ENCODE peak calls at places on chromosomes 2 and 18, in six cellular contexts. One of them, this sample, is unnamed.
A peak's percentile ranks its signal among the peaks of the same experiment; 100 is the strongest.

GRCh38 chr2:23009545-23010149 is 375.3 kb upstream of the KLHL29 start:
- DNase-seq in NCI-H1105: no peak
- DNase-seq in chondrocyte: no peak
- DNase-seq in NCI-H1092 treated with DMSO at 0.1 percent for 48 hours: no peak
- DNase-seq in NCI-H1436: no peak
- DNase-seq in stimulated activated CD4-positive, alpha-beta T cell treated with anti-CD3 and anti-CD28 coated beads, TNF-alpha, amount 100 ng/mL, for 4 hours: no peak
- DNase-seq in this sample: no peak

GRCh38 chr2:174970092-174970491 is 35.1 kb downstream of the CHN1 start:
- DNase-seq in NCI-H1105: no peak
- DNase-seq in chondrocyte: no peak
- DNase-seq in stimulated activated CD4-positive, alpha-beta T cell treated with anti-CD3 and anti-CD28 coated beads, TNF-alpha, amount 100 ng/mL, for 4 hours: no peak
- DNase-seq in NCI-H1436: no peak
- DNase-seq in NCI-H1092 treated with DMSO at 0.1 percent for 48 hours: no peak
- DNase-seq in this sample: no peak

GRCh38 chr18:59691046-59691395 is 6.2 kb downstream of the CCBE1 start:
- DNase-seq in NCI-H1436: no peak
- DNase-seq in stimulated activated CD4-positive, alpha-beta T cell treated with anti-CD3 and anti-CD28 coated beads, TNF-alpha, amount 100 ng/mL, for 4 hours: no peak
- DNase-seq in NCI-H1105: peak; percentile 27
- DNase-seq in NCI-H1092 treated with DMSO at 0.1 percent for 48 hours: peak; percentile 75
- DNase-seq in chondrocyte: no peak
- DNase-seq in this sample: no peak

GRCh38 chr2:120495586-120495985 is 149.7 kb downstream of the INHBB start:
- DNase-seq in NCI-H1105: no peak
- DNase-seq in NCI-H1092 treated with DMSO at 0.1 percent for 48 hours: no peak
- DNase-seq in stimulated activated CD4-positive, alpha-beta T cell treated with anti-CD3 and anti-CD28 coated beads, TNF-alpha, amount 100 ng/mL, for 4 hours: no peak
- DNase-seq in chondrocyte: peak; percentile 3
- DNase-seq in NCI-H1436: no peak
- DNase-seq in this sample: no peak

GRCh38 chr2:240604291-240604938 is 17.9 kb downstream of the CAPN10 start:
- DNase-seq in NCI-H1436: no peak
- DNase-seq in stimulated activated CD4-positive, alpha-beta T cell treated with anti-CD3 and anti-CD28 coated beads, TNF-alpha, amount 100 ng/mL, for 4 hours: no peak
- DNase-seq in chondrocyte: peak; percentile 75
- DNase-seq in NCI-H1105: no peak
- DNase-seq in NCI-H1092 treated with DMSO at 0.1 percent for 48 hours: no peak
- DNase-seq in this sample: peak; percentile 65

GRCh38 chr2:182038579-182038978 is 52.9 kb downstream of the PPP1R1C start:
- DNase-seq in NCI-H1092 treated with DMSO at 0.1 percent for 48 hours: no peak
- DNase-seq in NCI-H1105: no peak
- DNase-seq in chondrocyte: no peak
- DNase-seq in NCI-H1436: no peak
- DNase-seq in stimulated activated CD4-positive, alpha-beta T cell treated with anti-CD3 and anti-CD28 coated beads, TNF-alpha, amount 100 ng/mL, for 4 hours: no peak
- DNase-seq in this sample: no peak

GRCh38 chr2:29011650-29012060 is 30.6 kb downstream of the TOGARAM2 start:
- DNase-seq in NCI-H1092 treated with DMSO at 0.1 percent for 48 hours: peak; percentile 39
- DNase-seq in stimulated activated CD4-positive, alpha-beta T cell treated with anti-CD3 and anti-CD28 coated beads, TNF-alpha, amount 100 ng/mL, for 4 hours: no peak
- DNase-seq in NCI-H1436: no peak
- DNase-seq in NCI-H1105: peak; percentile 25
- DNase-seq in chondrocyte: no peak
- DNase-seq in this sample: no peak

GRCh38 chr2:46091004-46091403 is 206.2 kb upstream of the EPAS1 start:
- DNase-seq in NCI-H1436: no peak
- DNase-seq in stimulated activated CD4-positive, alpha-beta T cell treated with anti-CD3 and anti-CD28 coated beads, TNF-alpha, amount 100 ng/mL, for 4 hours: no peak
- DNase-seq in NCI-H1092 treated with DMSO at 0.1 percent for 48 hours: no peak
- DNase-seq in chondrocyte: no peak
- DNase-seq in NCI-H1105: no peak
- DNase-seq in this sample: no peak

GRCh38 chr2:237072067-237072931 is 13.4 kb upstream of the COPS8 start:
- DNase-seq in NCI-H1092 treated with DMSO at 0.1 percent for 48 hours: peak; percentile 6
- DNase-seq in chondrocyte: no peak
- DNase-seq in stimulated activated CD4-positive, alpha-beta T cell treated with anti-CD3 and anti-CD28 coated beads, TNF-alpha, amount 100 ng/mL, for 4 hours: peak; percentile 63
- DNase-seq in NCI-H1436: no peak
- DNase-seq in NCI-H1105: peak; percentile 2
- DNase-seq in this sample: peak; percentile 91

GRCh38 chr2:246489-247145 is 17.2 kb downstream of the SH3YL1 start:
- DNase-seq in chondrocyte: no peak
- DNase-seq in NCI-H1105: peak; percentile 25
- DNase-seq in stimulated activated CD4-positive, alpha-beta T cell treated with anti-CD3 and anti-CD28 coated beads, TNF-alpha, amount 100 ng/mL, for 4 hours: no peak
- DNase-seq in NCI-H1436: peak; percentile 40
- DNase-seq in NCI-H1092 treated with DMSO at 0.1 percent for 48 hours: peak; percentile 9
- DNase-seq in this sample: peak; percentile 23

GRCh38 chr2:74576830-74577229 is 22.3 kb downstream of the DOK1 start:
- DNase-seq in NCI-H1436: no peak
- DNase-seq in stimulated activated CD4-positive, alpha-beta T cell treated with anti-CD3 and anti-CD28 coated beads, TNF-alpha, amount 100 ng/mL, for 4 hours: no peak
- DNase-seq in NCI-H1105: no peak
- DNase-seq in NCI-H1092 treated with DMSO at 0.1 percent for 48 hours: no peak
- DNase-seq in chondrocyte: no peak
- DNase-seq in this sample: no peak

GRCh38 chr2:43165378-43166025 is 60.9 kb downstream of the ZFP36L2 start:
- DNase-seq in stimulated activated CD4-positive, alpha-beta T cell treated with anti-CD3 and anti-CD28 coated beads, TNF-alpha, amount 100 ng/mL, for 4 hours: no peak
- DNase-seq in NCI-H1092 treated with DMSO at 0.1 percent for 48 hours: no peak
- DNase-seq in NCI-H1436: no peak
- DNase-seq in chondrocyte: no peak
- DNase-seq in NCI-H1105: no peak
- DNase-seq in this sample: no peak

GRCh38 chr2:8661736-8662135 is 20.1 kb upstream of the ID2 start:
- DNase-seq in chondrocyte: no peak
- DNase-seq in stimulated activated CD4-positive, alpha-beta T cell treated with anti-CD3 and anti-CD28 coated beads, TNF-alpha, amount 100 ng/mL, for 4 hours: no peak
- DNase-seq in NCI-H1436: no peak
- DNase-seq in NCI-H1092 treated with DMSO at 0.1 percent for 48 hours: no peak
- DNase-seq in NCI-H1105: no peak
- DNase-seq in this sample: no peak

GRCh38 chr2:79114797-79115494 is 5.3 kb upstream of the REG1A start:
- DNase-seq in NCI-H1105: no peak
- DNase-seq in stimulated activated CD4-positive, alpha-beta T cell treated with anti-CD3 and anti-CD28 coated beads, TNF-alpha, amount 100 ng/mL, for 4 hours: no peak
- DNase-seq in NCI-H1436: no peak
- DNase-seq in chondrocyte: no peak
- DNase-seq in NCI-H1092 treated with DMSO at 0.1 percent for 48 hours: no peak
- DNase-seq in this sample: no peak

GRCh38 chr2:238653436-238654109 is 194.3 kb upstream of the TWIST2 start:
- DNase-seq in NCI-H1105: no peak
- DNase-seq in stimulated activated CD4-positive, alpha-beta T cell treated with anti-CD3 and anti-CD28 coated beads, TNF-alpha, amount 100 ng/mL, for 4 hours: no peak
- DNase-seq in NCI-H1092 treated with DMSO at 0.1 percent for 48 hours: no peak
- DNase-seq in NCI-H1436: no peak
- DNase-seq in chondrocyte: no peak
- DNase-seq in this sample: no peak

GRCh38 chr2:26448651-26449050 is 29.3 kb downstream of the OTOF start:
- DNase-seq in stimulated activated CD4-positive, alpha-beta T cell treated with anti-CD3 and anti-CD28 coated beads, TNF-alpha, amount 100 ng/mL, for 4 hours: no peak
- DNase-seq in NCI-H1092 treated with DMSO at 0.1 percent for 48 hours: no peak
- DNase-seq in NCI-H1436: no peak
- DNase-seq in chondrocyte: no peak
- DNase-seq in NCI-H1105: no peak
- DNase-seq in this sample: no peak

GRCh38 chr2:37623971-37624897 is 47.2 kb downstream of the CDC42EP3 start:
- DNase-seq in NCI-H1105: no peak
- DNase-seq in NCI-H1092 treated with DMSO at 0.1 percent for 48 hours: no peak
- DNase-seq in chondrocyte: no peak
- DNase-seq in stimulated activated CD4-positive, alpha-beta T cell treated with anti-CD3 and anti-CD28 coated beads, TNF-alpha, amount 100 ng/mL, for 4 hours: no peak
- DNase-seq in NCI-H1436: no peak
- DNase-seq in this sample: no peak

GRCh38 chr18:45702871-45703270 is 21.1 kb upstream of the SLC14A1 start:
- DNase-seq in NCI-H1436: no peak
- DNase-seq in chondrocyte: no peak
- DNase-seq in NCI-H1105: no peak
- DNase-seq in NCI-H1092 treated with DMSO at 0.1 percent for 48 hours: no peak
- DNase-seq in stimulated activated CD4-positive, alpha-beta T cell treated with anti-CD3 and anti-CD28 coated beads, TNF-alpha, amount 100 ng/mL, for 4 hours: no peak
- DNase-seq in this sample: no peak

GRCh38 chr18:74457043-74457742 is at the start of gene DIPK1C:
- DNase-seq in chondrocyte: no peak
- DNase-seq in NCI-H1105: no peak
- DNase-seq in NCI-H1092 treated with DMSO at 0.1 percent for 48 hours: no peak
- DNase-seq in NCI-H1436: no peak
- DNase-seq in stimulated activated CD4-positive, alpha-beta T cell treated with anti-CD3 and anti-CD28 coated beads, TNF-alpha, amount 100 ng/mL, for 4 hours: no peak
- DNase-seq in this sample: peak; percentile 70

GRCh38 chr2:25420820-25421237 is 79.1 kb upstream of the DNMT3A start:
- DNase-seq in chondrocyte: no peak
- DNase-seq in NCI-H1105: no peak
- DNase-seq in stimulated activated CD4-positive, alpha-beta T cell treated with anti-CD3 and anti-CD28 coated beads, TNF-alpha, amount 100 ng/mL, for 4 hours: no peak
- DNase-seq in NCI-H1436: no peak
- DNase-seq in NCI-H1092 treated with DMSO at 0.1 percent for 48 hours: no peak
- DNase-seq in this sample: no peak

GRCh38 chr2:121242976-121243375 is 42.0 kb downstream of the TFCP2L1 start:
- DNase-seq in chondrocyte: no peak
- DNase-seq in NCI-H1092 treated with DMSO at 0.1 percent for 48 hours: no peak
- DNase-seq in NCI-H1436: no peak
- DNase-seq in NCI-H1105: no peak
- DNase-seq in stimulated activated CD4-positive, alpha-beta T cell treated with anti-CD3 and anti-CD28 coated beads, TNF-alpha, amount 100 ng/mL, for 4 hours: no peak
- DNase-seq in this sample: no peak

GRCh38 chr2:148300534-148300933 is 279.6 kb downstream of the MBD5 start:
- DNase-seq in stimulated activated CD4-positive, alpha-beta T cell treated with anti-CD3 and anti-CD28 coated beads, TNF-alpha, amount 100 ng/mL, for 4 hours: no peak
- DNase-seq in NCI-H1436: no peak
- DNase-seq in chondrocyte: no peak
- DNase-seq in NCI-H1105: no peak
- DNase-seq in NCI-H1092 treated with DMSO at 0.1 percent for 48 hours: no peak
- DNase-seq in this sample: no peak

GRCh38 chr2:20917724-20918572 is 95.0 kb upstream of the LDAH start:
- DNase-seq in NCI-H1105: no peak
- DNase-seq in stimulated activated CD4-positive, alpha-beta T cell treated with anti-CD3 and anti-CD28 coated beads, TNF-alpha, amount 100 ng/mL, for 4 hours: no peak
- DNase-seq in NCI-H1092 treated with DMSO at 0.1 percent for 48 hours: no peak
- DNase-seq in chondrocyte: no peak
- DNase-seq in NCI-H1436: no peak
- DNase-seq in this sample: no peak

GRCh38 chr2:239666855-239667376 is 266.1 kb upstream of the HDAC4 start:
- DNase-seq in chondrocyte: no peak
- DNase-seq in NCI-H1092 treated with DMSO at 0.1 percent for 48 hours: no peak
- DNase-seq in NCI-H1105: peak; percentile 5
- DNase-seq in NCI-H1436: no peak
- DNase-seq in stimulated activated CD4-positive, alpha-beta T cell treated with anti-CD3 and anti-CD28 coated beads, TNF-alpha, amount 100 ng/mL, for 4 hours: no peak
- DNase-seq in this sample: no peak

GRCh38 chr2:143451622-143452021 is 322.4 kb downstream of the ARHGAP15 start:
- DNase-seq in stimulated activated CD4-positive, alpha-beta T cell treated with anti-CD3 and anti-CD28 coated beads, TNF-alpha, amount 100 ng/mL, for 4 hours: no peak
- DNase-seq in chondrocyte: no peak
- DNase-seq in NCI-H1105: no peak
- DNase-seq in NCI-H1092 treated with DMSO at 0.1 percent for 48 hours: no peak
- DNase-seq in NCI-H1436: no peak
- DNase-seq in this sample: peak; percentile 5

GRCh38 chr2:175309799-175310198 is 128.3 kb upstream of the ATP5MC3 start:
- DNase-seq in NCI-H1092 treated with DMSO at 0.1 percent for 48 hours: peak; percentile 63
- DNase-seq in NCI-H1436: peak; percentile 45
- DNase-seq in chondrocyte: no peak
- DNase-seq in stimulated activated CD4-positive, alpha-beta T cell treated with anti-CD3 and anti-CD28 coated beads, TNF-alpha, amount 100 ng/mL, for 4 hours: no peak
- DNase-seq in NCI-H1105: peak; percentile 22
- DNase-seq in this sample: peak; percentile 44

GRCh38 chr2:11829324-11829946 is 83.0 kb downstream of the LPIN1 start:
- DNase-seq in NCI-H1105: peak; percentile 77
- DNase-seq in chondrocyte: no peak
- DNase-seq in stimulated activated CD4-positive, alpha-beta T cell treated with anti-CD3 and anti-CD28 coated beads, TNF-alpha, amount 100 ng/mL, for 4 hours: peak; percentile 44
- DNase-seq in NCI-H1092 treated with DMSO at 0.1 percent for 48 hours: peak; percentile 53
- DNase-seq in NCI-H1436: peak; percentile 6
- DNase-seq in this sample: peak; percentile 77

GRCh38 chr2:236971919-236972381 is 113.7 kb upstream of the COPS8 start:
- DNase-seq in stimulated activated CD4-positive, alpha-beta T cell treated with anti-CD3 and anti-CD28 coated beads, TNF-alpha, amount 100 ng/mL, for 4 hours: no peak
- DNase-seq in NCI-H1092 treated with DMSO at 0.1 percent for 48 hours: no peak
- DNase-seq in NCI-H1105: no peak
- DNase-seq in chondrocyte: no peak
- DNase-seq in NCI-H1436: no peak
- DNase-seq in this sample: no peak

GRCh38 chr2:67514515-67514914 is 117.4 kb downstream of the ETAA1 start:
- DNase-seq in chondrocyte: no peak
- DNase-seq in NCI-H1105: no peak
- DNase-seq in NCI-H1436: no peak
- DNase-seq in NCI-H1092 treated with DMSO at 0.1 percent for 48 hours: no peak
- DNase-seq in stimulated activated CD4-positive, alpha-beta T cell treated with anti-CD3 and anti-CD28 coated beads, TNF-alpha, amount 100 ng/mL, for 4 hours: no peak
- DNase-seq in this sample: no peak

GRCh38 chr18:45249306-45249705 is 366.0 kb upstream of the SLC14A2 start:
- DNase-seq in NCI-H1436: no peak
- DNase-seq in chondrocyte: no peak
- DNase-seq in NCI-H1092 treated with DMSO at 0.1 percent for 48 hours: no peak
- DNase-seq in NCI-H1105: no peak
- DNase-seq in stimulated activated CD4-positive, alpha-beta T cell treated with anti-CD3 and anti-CD28 coated beads, TNF-alpha, amount 100 ng/mL, for 4 hours: no peak
- DNase-seq in this sample: no peak

GRCh38 chr2:199356412-199356811 is 101.3 kb downstream of the SATB2 start:
- DNase-seq in NCI-H1092 treated with DMSO at 0.1 percent for 48 hours: no peak
- DNase-seq in stimulated activated CD4-positive, alpha-beta T cell treated with anti-CD3 and anti-CD28 coated beads, TNF-alpha, amount 100 ng/mL, for 4 hours: no peak
- DNase-seq in NCI-H1105: no peak
- DNase-seq in NCI-H1436: no peak
- DNase-seq in chondrocyte: no peak
- DNase-seq in this sample: no peak

GRCh38 chr2:164877927-164878326 is 36.3 kb upstream of the COBLL1 start:
- DNase-seq in NCI-H1436: no peak
- DNase-seq in chondrocyte: no peak
- DNase-seq in stimulated activated CD4-positive, alpha-beta T cell treated with anti-CD3 and anti-CD28 coated beads, TNF-alpha, amount 100 ng/mL, for 4 hours: no peak
- DNase-seq in NCI-H1105: no peak
- DNase-seq in NCI-H1092 treated with DMSO at 0.1 percent for 48 hours: no peak
- DNase-seq in this sample: no peak

GRCh38 chr2:171485116-171485515 is 37.2 kb upstream of the CYBRD1 start:
- DNase-seq in chondrocyte: no peak
- DNase-seq in NCI-H1092 treated with DMSO at 0.1 percent for 48 hours: no peak
- DNase-seq in NCI-H1105: no peak
- DNase-seq in stimulated activated CD4-positive, alpha-beta T cell treated with anti-CD3 and anti-CD28 coated beads, TNF-alpha, amount 100 ng/mL, for 4 hours: no peak
- DNase-seq in NCI-H1436: no peak
- DNase-seq in this sample: no peak

GRCh38 chr2:237141556-237141955 is 55.9 kb downstream of the COPS8 start:
- DNase-seq in chondrocyte: no peak
- DNase-seq in NCI-H1092 treated with DMSO at 0.1 percent for 48 hours: no peak
- DNase-seq in NCI-H1436: no peak
- DNase-seq in NCI-H1105: no peak
- DNase-seq in stimulated activated CD4-positive, alpha-beta T cell treated with anti-CD3 and anti-CD28 coated beads, TNF-alpha, amount 100 ng/mL, for 4 hours: no peak
- DNase-seq in this sample: no peak

GRCh38 chr2:46535360-46535759 is 56.0 kb downstream of the TMEM247 start:
- DNase-seq in NCI-H1092 treated with DMSO at 0.1 percent for 48 hours: no peak
- DNase-seq in stimulated activated CD4-positive, alpha-beta T cell treated with anti-CD3 and anti-CD28 coated beads, TNF-alpha, amount 100 ng/mL, for 4 hours: no peak
- DNase-seq in NCI-H1436: no peak
- DNase-seq in chondrocyte: no peak
- DNase-seq in NCI-H1105: no peak
- DNase-seq in this sample: no peak

GRCh38 chr18:74351354-74351753 is 35.7 kb downstream of the C18orf63 start:
- DNase-seq in NCI-H1105: no peak
- DNase-seq in stimulated activated CD4-positive, alpha-beta T cell treated with anti-CD3 and anti-CD28 coated beads, TNF-alpha, amount 100 ng/mL, for 4 hours: no peak
- DNase-seq in NCI-H1092 treated with DMSO at 0.1 percent for 48 hours: no peak
- DNase-seq in NCI-H1436: no peak
- DNase-seq in chondrocyte: no peak
- DNase-seq in this sample: no peak